ENCODE peak calls at places on chromosomes 5 and 9, in ten cellular contexts. V is fibroblast of villous mesenchyme; Q is astrocyte of the spinal cord; H is neural crest cell; K is PC-3; M is EL; S is CD14-positive monocyte; U is stimulated activated CD8-positive, alpha-beta memory T cell treated with anti-CD3 and anti-CD28 coated beads, Interleukin-7, amount 100 ng/mL, for 24 hours; L is NCI-H2107; X is dorsolateral prefrontal cortex. T is an unnamed sample.
A peak's percentile ranks its signal among the peaks of the same experiment; 100 is the strongest.

GRCh38 chr5:56649569-56649968 is 165.8 kb upstream of the MAP3K1 start:
- DNase-seq in V (peak; percentile 77), Q (no peak), H (no peak), K (no peak), M (peak; percentile 52), S (no peak), U (no peak), L (no peak), X (no peak), T (no peak)

GRCh38 chr9:94665606-94666005 is 26.3 kb upstream of the FBP1 start:
- DNase-seq in V (no peak), Q (no peak), H (no peak), K (no peak), M (no peak), S (no peak), U (no peak), L (no peak), X (no peak), T (no peak)

GRCh38 chr9:26129216-26129615 is 451.0 kb upstream of the TUSC1 start:
- DNase-seq in V (no peak), Q (peak; percentile 23), H (no peak), K (no peak), M (no peak), S (no peak), U (no peak), L (no peak), X (no peak), T (no peak)

GRCh38 chr5:176394881-176395675 is 6.5 kb downstream of the HIGD2A start:
- DNase-seq in V (peak; percentile 73), Q (no peak), H (no peak), K (no peak), M (no peak), S (no peak), U (no peak), L (no peak), X (no peak), T (no peak)

GRCh38 chr9:94584555-94584954 is 9.1 kb downstream of the FBP2 start:
- DNase-seq in V (no peak), Q (no peak), H (no peak), K (no peak), M (no peak), S (no peak), U (no peak), L (no peak), X (no peak), T (no peak)

GRCh38 chr9:84141762-84142370 is 161.3 kb downstream of the RMI1 start:
- DNase-seq in V (no peak), Q (no peak), H (no peak), K (no peak), M (no peak), S (no peak), U (no peak), L (no peak), X (no peak), T (no peak)

GRCh38 chr5:66639036-66639435 is 42.8 kb downstream of the MAST4 start:
- DNase-seq in V (no peak), Q (no peak), H (no peak), K (no peak), M (no peak), S (no peak), U (no peak), L (no peak), X (no peak), T (peak; percentile 39)

GRCh38 chr5:4879693-4880303 is 260.3 kb upstream of the ADAMTS16 start:
- DNase-seq in V (peak; percentile 64), Q (peak; percentile 79), H (peak; percentile 81), K (peak; percentile 88), M (peak; percentile 66), S (no peak), U (peak; percentile 14), L (peak; percentile 57), X (peak; percentile 81), T (peak; percentile 80)

GRCh38 chr5:143105216-143105905 is 298.1 kb downstream of the NR3C1 start:
- DNase-seq in V (no peak), Q (no peak), H (no peak), K (no peak), M (no peak), S (no peak), U (no peak), L (no peak), X (no peak), T (no peak)

GRCh38 chr9:75962186-75963036 is 71.9 kb downstream of the PCSK5 start:
- DNase-seq in V (no peak), Q (peak; percentile 50), H (no peak), K (no peak), M (no peak), S (no peak), U (no peak), L (no peak), X (peak; percentile 42), T (peak; percentile 35)

GRCh38 chr9:131370638-131371037 is 23.2 kb upstream of the PRRC2B start:
- DNase-seq in V (no peak), Q (no peak), H (no peak), K (no peak), M (no peak), S (no peak), U (no peak), L (no peak), X (no peak), T (no peak)